ENCODE peak calls at places on chromosomes 6 and 20, in five cellular contexts. One of them, this sample, is unnamed.

GRCh38 chr6:34593741-34594140 is 37.6 kb upstream of the SPDEF start:
- DNase-seq in sigmoid colon: peak; percentile 25
- DNase-seq in uterus: peak; percentile 16
- DNase-seq in RWPE1: no peak
- DNase-seq in ovary: no peak
- DNase-seq in this sample: no peak

GRCh38 chr6:117167520-117168271 is 97.7 kb upstream of the VGLL2 start:
- DNase-seq in uterus: no peak
- DNase-seq in sigmoid colon: no peak
- DNase-seq in ovary: no peak
- DNase-seq in RWPE1: peak; percentile 23
- DNase-seq in this sample: peak; percentile 95

GRCh38 chr6:103080497-103080896 is 1687.0 kb downstream of the GRIK2 start:
- DNase-seq in RWPE1: no peak
- DNase-seq in sigmoid colon: no peak
- DNase-seq in uterus: no peak
- DNase-seq in ovary: no peak
- DNase-seq in this sample: no peak

GRCh38 chr6:5050009-5050408 is 35.1 kb upstream of the PPP1R3G start:
- DNase-seq in uterus: no peak
- DNase-seq in sigmoid colon: no peak
- DNase-seq in RWPE1: no peak
- DNase-seq in ovary: no peak
- DNase-seq in this sample: no peak

GRCh38 chr20:6828794-6829423 is 61.4 kb downstream of the BMP2 start:
- DNase-seq in sigmoid colon: no peak
- DNase-seq in ovary: peak; percentile 46
- DNase-seq in uterus: peak; percentile 28
- DNase-seq in RWPE1: peak; percentile 82
- DNase-seq in this sample: peak; percentile 48

GRCh38 chr6:56199956-56200355 is 47.4 kb downstream of the COL21A1 start:
- DNase-seq in uterus: no peak
- DNase-seq in sigmoid colon: no peak
- DNase-seq in RWPE1: no peak
- DNase-seq in ovary: no peak
- DNase-seq in this sample: no peak

GRCh38 chr20:4814696-4815252 is 93.1 kb downstream of the PRND start:
- DNase-seq in uterus: no peak
- DNase-seq in RWPE1: no peak
- DNase-seq in ovary: peak; percentile 27
- DNase-seq in sigmoid colon: no peak
- DNase-seq in this sample: no peak

GRCh38 chr20:63625771-63626423 is 1.0 kb downstream of the GMEB2 start:
- DNase-seq in sigmoid colon: no peak
- DNase-seq in ovary: peak; percentile 65
- DNase-seq in RWPE1: no peak
- DNase-seq in uterus: no peak
- DNase-seq in this sample: peak; percentile 49

GRCh38 chr6:106569444-106569843 is 59.9 kb downstream of the RTN4IP1 start:
- DNase-seq in ovary: no peak
- DNase-seq in sigmoid colon: no peak
- DNase-seq in uterus: no peak
- DNase-seq in RWPE1: no peak
- DNase-seq in this sample: no peak

GRCh38 chr20:36213362-36213761 is 22.9 kb upstream of the AAR2 start:
- DNase-seq in sigmoid colon: no peak
- DNase-seq in ovary: no peak
- DNase-seq in uterus: no peak
- DNase-seq in RWPE1: no peak
- DNase-seq in this sample: no peak

GRCh38 chr20:18005170-18005989 is 36.6 kb downstream of the MGME1 start:
- DNase-seq in uterus: no peak
- DNase-seq in RWPE1: peak; percentile 21
- DNase-seq in ovary: no peak
- DNase-seq in sigmoid colon: no peak
- DNase-seq in this sample: no peak

GRCh38 chr20:59718071-59718470 is 113.7 kb downstream of the PHACTR3 start:
- DNase-seq in ovary: no peak
- DNase-seq in sigmoid colon: no peak
- DNase-seq in RWPE1: no peak
- DNase-seq in uterus: no peak
- DNase-seq in this sample: no peak

GRCh38 chr6:117496383-117496990 is 14.0 kb downstream of the DCBLD1 start:
- DNase-seq in sigmoid colon: no peak
- DNase-seq in RWPE1: peak; percentile 79
- DNase-seq in uterus: no peak
- DNase-seq in ovary: no peak
- DNase-seq in this sample: peak; percentile 41

GRCh38 chr6:34656378-34657036 is 40.1 kb downstream of the ILRUN start:
- DNase-seq in RWPE1: no peak
- DNase-seq in sigmoid colon: no peak
- DNase-seq in ovary: no peak
- DNase-seq in uterus: no peak
- DNase-seq in this sample: peak; percentile 37

GRCh38 chr6:158706369-158706982 is 56.6 kb downstream of the SYTL3 start:
- DNase-seq in RWPE1: peak; percentile 57
- DNase-seq in sigmoid colon: peak; percentile 86
- DNase-seq in ovary: peak; percentile 80
- DNase-seq in uterus: peak; percentile 74
- DNase-seq in this sample: peak; percentile 67

GRCh38 chr6:21138359-21139094 is 455.0 kb upstream of the SOX4 start:
- DNase-seq in ovary: no peak
- DNase-seq in sigmoid colon: no peak
- DNase-seq in RWPE1: no peak
- DNase-seq in uterus: peak; percentile 31
- DNase-seq in this sample: no peak

GRCh38 chr6:167450631-167451030 is 125.7 kb downstream of the TTLL2 start:
- DNase-seq in uterus: no peak
- DNase-seq in RWPE1: no peak
- DNase-seq in sigmoid colon: no peak
- DNase-seq in ovary: no peak
- DNase-seq in this sample: no peak

GRCh38 chr20:54668271-54669053 is 193.1 kb downstream of the DOK5 start:
- DNase-seq in sigmoid colon: no peak
- DNase-seq in RWPE1: peak; percentile 45
- DNase-seq in uterus: no peak
- DNase-seq in ovary: no peak
- DNase-seq in this sample: no peak

GRCh38 chr6:87730310-87730709 is 28.3 kb upstream of the AKIRIN2 start:
- DNase-seq in uterus: no peak
- DNase-seq in sigmoid colon: peak; percentile 75
- DNase-seq in RWPE1: peak; percentile 41
- DNase-seq in ovary: peak; percentile 43
- DNase-seq in this sample: no peak

GRCh38 chr6:8435845-8436168 is 462 bp upstream of the SLC35B3 start:
- DNase-seq in uterus: no peak
- DNase-seq in sigmoid colon: no peak
- DNase-seq in RWPE1: peak; percentile 30
- DNase-seq in ovary: no peak
- DNase-seq in this sample: no peak

GRCh38 chr6:48777411-48777810 is 666.4 kb upstream of the PTCHD4 start:
- DNase-seq in sigmoid colon: no peak
- DNase-seq in uterus: no peak
- DNase-seq in RWPE1: no peak
- DNase-seq in ovary: no peak
- DNase-seq in this sample: no peak

GRCh38 chr6:35473849-35474128 is 5.6 kb downstream of the RPL10A start:
- DNase-seq in ovary: no peak
- DNase-seq in RWPE1: no peak
- DNase-seq in uterus: no peak
- DNase-seq in sigmoid colon: no peak
- DNase-seq in this sample: no peak

GRCh38 chr20:8461186-8461585 is 329.1 kb downstream of the PLCB1 start:
- DNase-seq in RWPE1: no peak
- DNase-seq in uterus: no peak
- DNase-seq in ovary: no peak
- DNase-seq in sigmoid colon: no peak
- DNase-seq in this sample: no peak

GRCh38 chr20:34983995-34984735 is 28.5 kb downstream of the MYH7B start:
- DNase-seq in ovary: no peak
- DNase-seq in sigmoid colon: no peak
- DNase-seq in RWPE1: no peak
- DNase-seq in uterus: no peak
- DNase-seq in this sample: no peak

GRCh38 chr20:62408055-62408454 is 970 bp upstream of the CABLES2 start:
- DNase-seq in uterus: no peak
- DNase-seq in sigmoid colon: no peak
- DNase-seq in RWPE1: no peak
- DNase-seq in ovary: no peak
- DNase-seq in this sample: no peak

GRCh38 chr6:12566618-12567123 is 149.9 kb upstream of the PHACTR1 start:
- DNase-seq in uterus: no peak
- DNase-seq in RWPE1: no peak
- DNase-seq in ovary: no peak
- DNase-seq in sigmoid colon: no peak
- DNase-seq in this sample: no peak

GRCh38 chr20:58723628-58723984 is 31.0 kb downstream of the NPEPL1 start:
- DNase-seq in RWPE1: no peak
- DNase-seq in ovary: no peak
- DNase-seq in sigmoid colon: peak; percentile 15
- DNase-seq in uterus: no peak
- DNase-seq in this sample: no peak

GRCh38 chr20:62448038-62448437 is 20.7 kb upstream of the RBBP8NL start:
- DNase-seq in sigmoid colon: no peak
- DNase-seq in RWPE1: no peak
- DNase-seq in ovary: no peak
- DNase-seq in uterus: no peak
- DNase-seq in this sample: no peak

GRCh38 chr6:42431877-42432276 is 19.8 kb downstream of the TRERF1 start:
- DNase-seq in ovary: no peak
- DNase-seq in RWPE1: no peak
- DNase-seq in sigmoid colon: no peak
- DNase-seq in uterus: no peak
- DNase-seq in this sample: no peak
- H3K27ac ChIP-seq in ovary: no peak overlapping the region
- H3K27ac ChIP-seq in RWPE1: no peak overlapping the region
- H3K27ac ChIP-seq in sigmoid colon: no peak overlapping the region
- H3K27ac ChIP-seq in uterus: no peak overlapping the region
- H3K27ac ChIP-seq in this sample: no peak overlapping the region

DNA sequence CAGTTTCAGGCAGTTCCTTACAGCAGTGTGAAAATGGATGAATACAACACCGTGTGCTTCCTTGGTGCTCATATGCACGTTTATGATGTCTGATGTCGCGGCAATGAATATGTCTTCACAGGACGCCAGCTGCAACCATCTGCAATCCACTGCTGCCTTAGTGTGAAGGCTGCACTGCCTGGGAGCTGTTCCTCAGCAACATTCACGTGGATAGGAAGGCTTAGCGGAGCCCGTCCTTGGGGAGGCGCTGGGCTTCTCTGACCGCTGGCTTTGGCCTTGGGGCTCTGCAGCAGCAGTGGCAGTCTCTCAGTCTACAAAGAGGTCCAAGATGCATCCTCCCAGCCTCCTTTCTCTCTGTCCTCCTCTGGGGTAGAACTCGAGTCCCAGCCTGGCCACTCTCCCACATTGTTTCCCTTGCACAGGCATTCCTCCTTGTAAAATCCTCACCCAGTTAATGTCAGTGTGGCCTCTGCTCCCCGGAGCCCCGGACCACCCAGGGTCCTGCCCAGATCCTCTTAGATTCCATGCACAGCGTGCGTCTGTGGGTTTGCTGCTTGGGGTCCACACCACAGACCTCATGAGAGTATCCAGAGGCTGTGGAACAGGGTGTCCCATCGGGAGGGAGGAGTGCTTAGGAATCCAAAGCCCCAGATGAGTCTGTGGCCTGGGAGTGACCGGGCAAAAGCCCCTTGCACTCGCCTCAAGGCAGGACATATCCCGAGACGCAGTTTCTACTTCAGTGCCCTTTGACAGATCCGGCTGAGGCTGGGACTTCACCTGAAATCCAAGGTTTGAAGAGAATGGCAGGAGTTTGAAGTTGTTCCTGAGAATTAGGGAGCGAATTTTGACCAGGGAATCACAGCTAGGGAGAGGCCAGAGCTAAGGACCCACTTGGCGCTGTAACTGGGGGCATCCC is 181.3 kb downstream of the THBS2 start:
- DNase-seq in uterus: no peak
- DNase-seq in ovary: no peak
- DNase-seq in sigmoid colon: no peak
- DNase-seq in RWPE1: no peak
- DNase-seq in this sample: peak; percentile 96
- H3K27ac ChIP-seq in uterus: peak overlapping the region; percentile 80
- H3K27ac ChIP-seq in ovary: no peak overlapping the region
- H3K27ac ChIP-seq in sigmoid colon: peak overlapping the region; percentile 73
- H3K27ac ChIP-seq in RWPE1: no peak overlapping the region
- H3K27ac ChIP-seq in this sample: peak overlapping the region; percentile 99

DNA sequence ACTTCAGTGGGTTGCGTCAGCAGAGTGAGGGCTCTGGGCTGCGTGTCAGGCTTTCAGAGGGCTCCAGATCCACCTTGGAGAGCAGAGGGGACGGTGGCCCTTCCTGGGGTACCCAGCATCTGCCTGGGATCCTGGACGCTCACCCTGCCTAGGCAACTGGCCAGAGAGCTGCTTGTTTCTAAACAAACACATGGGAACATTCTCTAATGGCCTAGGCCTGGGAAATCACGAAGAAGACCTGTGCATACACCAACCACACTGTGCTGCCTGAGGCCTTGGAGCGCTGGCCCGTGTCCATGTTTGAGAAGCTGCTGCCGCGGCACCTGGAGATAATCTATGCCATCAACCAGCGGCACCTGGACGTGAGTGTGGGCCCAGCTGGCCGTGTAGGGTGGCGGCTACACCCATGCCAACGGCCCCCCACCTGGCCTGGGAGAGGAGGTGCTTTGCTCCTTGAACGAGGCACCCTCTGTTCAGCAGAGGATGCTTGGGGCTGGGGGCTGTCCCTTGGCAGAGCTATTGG is 32.2 kb downstream of the PYGB start:
- DNase-seq in RWPE1: no peak
- DNase-seq in uterus: peak; percentile 13
- DNase-seq in sigmoid colon: peak; percentile 82
- DNase-seq in ovary: peak; percentile 41
- DNase-seq in this sample: no peak
- H3K27ac ChIP-seq in RWPE1: peak overlapping the region; percentile 33
- H3K27ac ChIP-seq in uterus: no peak overlapping the region
- H3K27ac ChIP-seq in sigmoid colon: peak overlapping the region; percentile 72
- H3K27ac ChIP-seq in ovary: no peak overlapping the region
- H3K27ac ChIP-seq in this sample: no peak overlapping the region

GRCh38 chr20:9602834-9603173 is 88.4 kb downstream of the LAMP5 start:
- DNase-seq in ovary: no peak
- DNase-seq in uterus: no peak
- DNase-seq in sigmoid colon: no peak
- DNase-seq in RWPE1: no peak
- DNase-seq in this sample: no peak
- H3K27ac ChIP-seq in ovary: no peak overlapping the region
- H3K27ac ChIP-seq in uterus: no peak overlapping the region
- H3K27ac ChIP-seq in sigmoid colon: no peak overlapping the region
- H3K27ac ChIP-seq in RWPE1: no peak overlapping the region
- H3K27ac ChIP-seq in this sample: no peak overlapping the region

This sample was measured in SJSA1.